ENCODE peak calls at places on chromosomes 4 and X, in six cellular contexts. A is adrenal gland; R is endothelial cell of umbilical vein; S is GM12878; X is CD8-positive, alpha-beta T cell; L is esophagus squamous epithelium. V is an unnamed sample. For H3K4me1, the result is how much of the 10 kb centered on the place peaks cover.

GRCh38 chr4:153485860-153486259 is 19.7 kb downstream of the TMEM131L start:
- DNase-seq in X (no peak), S (no peak), L (no peak), A (no peak), R (no peak), V (no peak)

GRCh38 chr4:48370260-48371134 is 29.2 kb downstream of the SLAIN2 start:
- DNase-seq in A (no peak), L (no peak), X (no peak), R (no peak), S (peak), V (no peak)

GRCh38 chr4:178633263-178633662 is 1191.0 kb upstream of the AGA start:
- DNase-seq in R (no peak), L (no peak), A (no peak), X (no peak), S (no peak), V (peak)

GRCh38 chrX:138191998-138192397 is 519.5 kb downstream of the FGF13 start:
- DNase-seq in R (no peak), L (no peak), A (peak), X (no peak), S (no peak), V (peak)

GRCh38 chr4:17511041-17511949 is 595 bp downstream of the QDPR start:
- DNase-seq in A (peak), L (peak), X (peak), S (no peak), R (peak), V (peak)

GRCh38 chrX:19625612-19626011 is 110.3 kb upstream of the MAP3K15 start:
- DNase-seq in A (no peak), S (no peak), X (peak), L (no peak), R (peak), V (peak)

GRCh38 chr4:162163892-162164759 is at the start of gene FSTL5:
- DNase-seq in X (no peak), L (no peak), R (peak), A (peak), S (no peak), V (peak)

GRCh38 chr4:19850909-19851308 is 400.8 kb upstream of the SLIT2 start:
- DNase-seq in S (no peak), X (no peak), A (no peak), R (peak), L (no peak), V (peak)

GRCh38 chr4:158814636-158815035 is 45.8 kb downstream of the FNIP2 start:
- DNase-seq in S (no peak), R (no peak), A (no peak), X (no peak), L (no peak), V (no peak)

GRCh38 chr4:158812133-158812532 is 43.3 kb downstream of the FNIP2 start:
- DNase-seq in R (no peak), S (no peak), A (no peak), X (no peak), L (no peak), V (no peak)

GRCh38 chr4:158813113-158813512 is 44.3 kb downstream of the FNIP2 start:
- DNase-seq in R (no peak), L (no peak), S (no peak), X (no peak), A (no peak), V (no peak)

GRCh38 chr4:158812543-158812942 is 43.7 kb downstream of the FNIP2 start:
- DNase-seq in S (no peak), X (no peak), R (no peak), A (no peak), L (no peak), V (no peak)

GRCh38 chr4:158814207-158814606 is 45.4 kb downstream of the FNIP2 start:
- DNase-seq in L (no peak), X (no peak), S (no peak), A (no peak), R (no peak), V (no peak)
- H3K4me1 ChIP-seq in L (under half), X (under half), S (under half), A (under half), R (under half), V (under half)

DNA sequence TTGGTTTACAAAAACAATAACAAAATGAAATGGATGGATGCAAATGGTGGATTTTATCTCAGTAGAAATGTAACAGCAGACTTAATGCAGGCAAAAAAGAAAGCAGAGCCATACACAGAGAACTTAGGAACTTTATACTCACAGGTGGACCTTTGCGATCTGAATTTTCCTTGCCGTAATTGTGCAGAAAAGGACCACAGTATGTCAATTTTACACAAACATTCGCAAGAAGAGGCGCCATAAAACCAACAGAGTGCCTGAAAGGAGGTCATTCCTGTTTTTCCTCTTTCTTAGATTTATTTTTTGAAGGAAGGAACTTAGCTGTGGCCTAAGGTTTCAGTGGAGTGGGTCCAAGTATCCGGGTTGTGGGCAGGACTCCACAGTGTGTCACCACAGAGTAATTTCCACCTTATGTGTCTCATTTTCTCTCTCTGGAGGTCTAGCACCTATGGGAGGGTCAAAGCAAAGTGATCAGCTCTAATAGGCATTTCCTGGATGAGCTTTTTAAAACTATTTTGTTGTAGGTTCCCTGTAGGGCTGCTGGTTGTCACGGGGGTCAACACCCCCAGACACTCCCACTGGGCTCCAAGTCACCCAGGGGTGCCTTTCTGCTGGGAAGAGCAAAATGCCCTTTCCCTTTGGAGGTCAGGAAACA is 24.7 kb upstream of the PBDC1 start:
- DNase-seq in L (no peak), A (peak), X (no peak), R (peak), S (peak), V (peak)
- TF ChIP-seq CTCF in L (no peak), A (no peak), X (no peak), R (no peak), S (no peak), V (no peak)

DNA sequence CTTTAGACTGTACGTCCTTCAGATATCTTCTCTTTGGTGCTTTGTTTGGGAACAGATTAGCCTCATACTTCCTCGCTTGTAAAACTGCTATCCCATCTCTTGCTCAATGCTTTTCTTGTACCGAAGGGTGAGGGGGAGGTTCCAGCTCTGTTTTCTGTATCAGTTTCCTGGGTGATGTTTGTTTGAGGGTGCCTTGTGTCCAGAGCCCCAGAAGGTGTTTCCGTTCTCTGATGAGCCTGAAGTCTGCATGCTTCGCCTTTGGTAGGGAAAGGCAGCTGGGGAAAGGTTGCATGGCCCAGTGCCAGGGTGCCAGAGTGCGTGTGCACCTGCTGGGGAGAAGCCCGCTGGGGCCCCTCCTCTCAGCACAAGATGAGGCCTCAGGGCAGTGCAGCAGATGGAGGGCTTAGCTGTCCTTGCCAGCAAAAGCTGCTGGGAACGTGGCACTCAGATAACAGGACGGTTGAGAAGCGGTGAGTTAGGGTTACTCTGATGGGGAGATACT is 73.7 kb downstream of the TBL1X start:
- DNase-seq in A (peak), S (no peak), L (no peak), R (no peak), X (no peak), V (no peak)
- H3K27ac ChIP-seq in A (no peak), S (no peak), L (no peak), R (no peak), X (no peak), V (no peak)

DNA sequence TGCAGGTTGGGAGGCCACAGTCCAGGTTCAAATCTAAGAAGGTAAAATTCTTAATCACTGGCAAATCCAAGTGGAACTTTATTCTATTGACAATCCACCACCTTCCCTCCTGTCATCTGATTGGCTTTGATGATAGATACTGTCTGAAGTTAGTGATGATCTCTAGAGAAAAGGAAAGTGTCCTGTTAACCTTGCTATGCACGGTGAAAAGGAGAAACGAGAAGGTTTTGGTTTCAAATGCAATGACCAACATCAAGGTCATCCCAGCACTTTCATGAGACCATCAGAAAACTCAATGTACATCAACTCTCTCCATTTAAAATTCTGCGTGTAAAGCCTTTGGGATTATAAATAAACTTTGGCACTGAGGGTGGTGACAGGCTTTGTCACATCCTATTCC is 87.2 kb downstream of the CHRNA9 start:
- DNase-seq in A (no peak), L (no peak), S (no peak), X (no peak), R (no peak), V (no peak)
- H3K4me1 ChIP-seq in A (under half), L (under half), S (under half), X (under half), R (under half), V (under half)

GRCh38 chr4:122650148-122650547 is 29.3 kb upstream of the IL21 start:
- DNase-seq in L (no peak), R (no peak), X (no peak), S (no peak), A (no peak), V (no peak)

GRCh38 chr4:122658377-122658776 is 37.5 kb upstream of the IL21 start:
- DNase-seq in A (no peak), S (no peak), R (no peak), L (no peak), X (no peak), V (no peak)

GRCh38 chr4:122647656-122648055 is 26.8 kb upstream of the IL21 start:
- DNase-seq in L (no peak), S (no peak), R (no peak), A (no peak), X (no peak), V (no peak)

DNA sequence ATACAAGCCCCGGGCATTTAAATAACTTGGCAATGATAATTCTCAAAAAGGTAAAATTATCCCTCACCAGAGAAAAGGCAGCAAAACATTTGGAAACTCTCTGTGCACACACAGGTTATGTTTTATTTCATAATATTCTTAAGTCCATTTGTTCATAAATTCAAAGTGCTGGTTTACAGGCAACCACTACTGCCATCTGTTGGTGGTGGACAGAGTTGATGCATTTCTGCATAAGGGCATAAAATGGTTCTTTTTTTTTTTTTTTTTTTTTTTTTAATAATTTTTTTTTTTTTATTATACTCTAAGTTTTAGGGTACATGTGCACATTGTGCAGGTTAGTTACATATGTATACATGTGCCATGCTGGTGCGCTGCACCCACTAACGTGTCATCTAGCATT is 31.5 kb upstream of the IL21 start:
- DNase-seq in S (no peak), A (peak), L (no peak), R (peak), X (peak), V (peak)
- TF ChIP-seq CTCF in S (peak), A (peak), L (no peak), R (peak), X (no peak), V (peak)

GRCh38 chrX:46574941-46575381 is 1.4 kb downstream of the CHST7 start:
- DNase-seq in R (peak), L (no peak), A (no peak), X (peak), S (no peak), V (no peak)

GRCh38 chrX:46575991-46576392 is 2.4 kb downstream of the CHST7 start:
- DNase-seq in R (peak), X (no peak), A (peak), S (no peak), L (no peak), V (peak)

GRCh38 chrX:46574337-46574940 is 874 bp downstream of the CHST7 start:
- DNase-seq in X (no peak), A (peak), S (no peak), L (no peak), R (peak), V (no peak)

GRCh38 chrX:46576458-46576857 is 2.9 kb downstream of the CHST7 start:
- DNase-seq in R (peak), X (no peak), S (no peak), L (no peak), A (peak), V (peak)

DNA sequence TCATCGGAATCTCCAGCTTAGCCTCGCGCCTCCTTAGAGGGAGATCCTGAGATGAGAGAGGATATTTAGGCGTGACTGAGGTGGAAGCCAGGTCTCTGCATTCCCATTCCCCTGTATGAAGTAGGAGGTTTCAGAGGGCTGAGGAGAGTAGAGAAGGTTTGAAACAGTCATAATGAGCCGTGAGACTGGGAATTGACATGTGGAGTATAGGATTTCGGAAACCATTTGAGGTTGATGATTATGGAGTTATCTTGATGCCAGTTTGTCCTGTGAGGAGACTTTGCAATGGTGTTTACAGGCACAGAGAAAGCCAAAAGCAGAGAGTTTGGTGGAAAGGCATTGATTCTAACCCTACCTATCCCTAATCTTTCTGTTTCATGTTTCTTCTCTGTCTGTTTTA is 2.0 kb downstream of the CHST7 start:
- DNase-seq in R (peak), X (no peak), S (no peak), L (no peak), A (no peak), V (peak)
- H3K27ac ChIP-seq in R (no peak), X (no peak), S (peak), L (peak), A (no peak), V (peak)

DNA sequence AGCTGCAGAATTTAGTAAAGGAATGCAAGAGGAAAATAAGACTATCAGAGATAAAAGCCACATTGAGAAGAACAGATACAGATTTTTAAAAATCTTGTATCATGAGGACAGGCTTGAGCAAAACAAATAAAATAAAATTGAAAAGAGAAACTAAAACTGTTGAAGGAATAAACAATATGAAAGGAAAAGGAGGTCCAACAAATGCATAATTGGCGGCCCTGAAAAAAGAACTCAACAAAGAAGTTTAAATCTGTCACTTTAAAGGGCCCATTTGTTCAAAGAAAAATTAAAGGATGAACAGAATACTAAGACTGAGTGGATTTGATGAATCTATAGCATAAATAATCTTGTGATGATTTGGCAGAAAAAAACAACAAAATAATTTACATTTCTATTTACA is 36.5 kb downstream of the TMPRSS11B start:
- DNase-seq in X (no peak), A (no peak), L (no peak), R (no peak), S (no peak), V (no peak)
- H3K4me1 ChIP-seq in X (under half), A (under half), L (under half), R (under half), S (under half), V (under half)

GRCh38 chrX:48917139-48917980 is 1.5 kb downstream of the PIM2 start:
- DNase-seq in X (peak), R (peak), S (peak), L (peak), A (peak), V (peak)
- TF ChIP-seq CTCF in X (peak), R (peak), S (peak), L (peak), A (peak), V (peak)

V was measured in PC-3.